ENCODE peak calls at places on chromosome 22, in five cellular contexts. B is GM12892, E is SK-N-SH, L is K562, V is HepG2. H is an unnamed sample.

GRCh38 chr22:32255726-32256125 is 579 bp upstream of the SLC5A4 start:
- DNase-seq in B (no peak), V (no peak), L (no peak), E (no peak), H (no peak)

GRCh38 chr22:44975444-44976262 is 34.2 kb downstream of the PHF21B start:
- DNase-seq in B (peak), E (peak), L (peak), V (peak), H (peak)

GRCh38 chr22:37228106-37229011 is 15.7 kb downstream of the RAC2 start:
- DNase-seq in V (no peak), E (no peak), B (no peak), L (no peak), H (no peak)

GRCh38 chr22:42938976-42939375 is 76.0 kb downstream of the PACSIN2 start:
- DNase-seq in B (no peak), E (no peak), V (no peak), L (no peak), H (no peak)

GRCh38 chr22:42907404-42908081 is 50.5 kb upstream of the ARFGAP3 start:
- DNase-seq in V (no peak), L (no peak), E (no peak), B (no peak), H (no peak)

GRCh38 chr22:20867179-20868099 is 8.6 kb downstream of the SNAP29 start:
- DNase-seq in B (no peak), L (peak), V (peak), E (peak), H (no peak)

GRCh38 chr22:25232301-25232700 is 12.9 kb downstream of the CRYBB2 start:
- DNase-seq in B (no peak), V (no peak), L (no peak), E (no peak), H (no peak)

GRCh38 chr22:42831712-42832111 is 25.4 kb downstream of the ARFGAP3 start:
- DNase-seq in B (no peak), E (no peak), L (no peak), V (no peak), H (no peak)

GRCh38 chr22:25702571-25703167 is 39.3 kb upstream of the MYO18B start:
- DNase-seq in V (no peak), B (no peak), L (no peak), E (no peak), H (no peak)

GRCh38 chr22:46359362-46359761 is 23.8 kb downstream of the TRMU start:
- DNase-seq in L (no peak), B (no peak), E (no peak), V (no peak), H (no peak)

GRCh38 chr22:33576205-33576604 is 344.1 kb downstream of the LARGE1 start:
- DNase-seq in V (no peak), L (no peak), B (no peak), E (no peak), H (no peak)

GRCh38 chr22:47116426-47117341 is 354.2 kb downstream of the TBC1D22A start:
- DNase-seq in B (no peak), V (no peak), E (no peak), L (no peak), H (no peak)

GRCh38 chr22:24894220-24894975 is 52.1 kb downstream of the LHFPL7 start:
- DNase-seq in V (peak), E (peak), B (no peak), L (peak), H (no peak)

GRCh38 chr22:28630185-28630580 is 49.5 kb downstream of the TTC28 start:
- DNase-seq in L (no peak), E (no peak), V (no peak), B (no peak), H (no peak)

GRCh38 chr22:19046287-19046686 is 75.9 kb downstream of the DGCR2 start:
- DNase-seq in E (no peak), B (no peak), L (no peak), V (no peak), H (no peak)

GRCh38 chr22:26548984-26549383 is 36.7 kb upstream of the TFIP11 start:
- DNase-seq in E (no peak), V (no peak), B (no peak), L (no peak), H (no peak)

GRCh38 chr22:36010090-36010489 is 18.5 kb downstream of the RBFOX2 start:
- DNase-seq in V (no peak), L (peak), E (no peak), B (no peak), H (no peak)

GRCh38 chr22:20479612-20480196 is 15.9 kb downstream of the KLHL22 start:
- DNase-seq in E (no peak), L (no peak), B (no peak), V (no peak), H (no peak)

GRCh38 chr22:46110215-46110614 is 40.1 kb upstream of the PPARA start:
- DNase-seq in B (no peak), E (no peak), L (peak), V (no peak), H (no peak)

GRCh38 chr22:45340323-45340722 is 30.6 kb downstream of the FAM118A start:
- DNase-seq in E (no peak), B (no peak), L (no peak), V (no peak), H (no peak)

GRCh38 chr22:32127904-32128303 is 31.2 kb downstream of the C22orf42 start:
- DNase-seq in E (no peak), B (no peak), V (no peak), L (peak), H (no peak)

GRCh38 chr22:42528591-42529307 is 9.2 kb upstream of the RRP7A start:
- DNase-seq in E (peak), L (no peak), V (no peak), B (no peak), H (no peak)

GRCh38 chr22:47564651-47565050 is 802.2 kb downstream of the TBC1D22A start:
- DNase-seq in L (no peak), E (peak), B (no peak), V (no peak), H (no peak)

GRCh38 chr22:36884314-36885158 is 23.7 kb downstream of the NCF4 start:
- DNase-seq in B (no peak), V (no peak), L (no peak), E (no peak), H (no peak)

GRCh38 chr22:18050065-18050464 is 25.7 kb upstream of the MICAL3 start:
- DNase-seq in E (no peak), V (no peak), B (no peak), L (no peak), H (no peak)

GRCh38 chr22:36331912-36332622 is 55.7 kb downstream of the MYH9 start:
- DNase-seq in L (no peak), B (peak), E (peak), V (no peak), H (no peak)

GRCh38 chr22:44171486-44172076 is 9.1 kb upstream of the PARVG start:
- DNase-seq in E (no peak), V (no peak), B (no peak), L (no peak), H (no peak)

GRCh38 chr22:37062366-37062655 is 10.8 kb downstream of the KCTD17 start:
- DNase-seq in E (no peak), L (no peak), V (no peak), B (no peak), H (no peak)

GRCh38 chr22:19178659-19179471 is at the start of gene SLC25A1:
- DNase-seq in V (peak), B (peak), E (peak), L (peak), H (peak)

GRCh38 chr22:43516996-43517635 is 105.3 kb downstream of the MPPED1 start:
- DNase-seq in E (no peak), B (no peak), L (no peak), V (no peak), H (no peak)

GRCh38 chr22:23094695-23095466 is 24.6 kb downstream of the GNAZ start:
- DNase-seq in E (peak), V (no peak), L (no peak), B (no peak), H (no peak)

GRCh38 chr22:26711205-26711958 is 54.0 kb downstream of the MIAT start:
- DNase-seq in V (no peak), E (no peak), B (peak), L (no peak), H (peak)

GRCh38 chr22:46894081-46894671 is 131.7 kb downstream of the TBC1D22A start:
- DNase-seq in L (no peak), B (no peak), E (peak), V (no peak), H (no peak)

GRCh38 chr22:46748948-46749681 is 11.1 kb upstream of the CERK start:
- DNase-seq in V (no peak), E (no peak), B (no peak), L (no peak), H (no peak)

GRCh38 chr22:36424901-36425579 is 37.3 kb upstream of the MYH9 start:
- DNase-seq in E (no peak), B (no peak), V (no peak), L (no peak), H (no peak)

GRCh38 chr22:20587206-20587958 is 80.0 kb downstream of the MED15 start:
- DNase-seq in B (no peak), L (no peak), V (no peak), E (no peak), H (no peak)

GRCh38 chr22:48186121-48186790 is 1423.8 kb downstream of the TBC1D22A start:
- DNase-seq in L (no peak), B (no peak), V (no peak), E (no peak), H (no peak)

GRCh38 chr22:19271273-19271855 is 20.2 kb downstream of the CLTCL1 start:
- DNase-seq in B (no peak), E (no peak), V (no peak), L (no peak), H (no peak)

GRCh38 chr22:29702931-29703594 is 16.7 kb upstream of the CABP7 start:
- DNase-seq in E (peak), B (no peak), V (no peak), L (no peak), H (no peak)
- TF ChIP-seq TAF1 in E (no peak), B (no peak), V (no peak), L (no peak), H (no peak)

GRCh38 chr22:40310771-40311120 is 35.6 kb upstream of the ADSL start:
- DNase-seq in E (no peak), B (no peak), L (no peak), V (no peak), H (no peak)
- TF ChIP-seq TAF1 in E (no peak), B (no peak), L (no peak), V (no peak), H (no peak)

GRCh38 chr22:30196867-30197336 is 49.7 kb downstream of the LIF start:
- DNase-seq in V (no peak), L (no peak), E (no peak), B (no peak), H (no peak)
- TF ChIP-seq TAF1 in V (no peak), L (no peak), E (no peak), B (no peak), H (no peak)

GRCh38 chr22:40179535-40179934 is 1.8 kb downstream of the TNRC6B start:
- DNase-seq in L (no peak), E (no peak), B (no peak), V (no peak), H (no peak)

GRCh38 chr22:40181323-40181722 is 3.6 kb downstream of the TNRC6B start:
- DNase-seq in V (no peak), B (no peak), E (no peak), L (no peak), H (no peak)

GRCh38 chr22:40180403-40180802 is 2.7 kb downstream of the TNRC6B start:
- DNase-seq in B (no peak), L (no peak), E (no peak), V (no peak), H (no peak)

GRCh38 chr22:40183029-40183581 is 5.4 kb downstream of the TNRC6B start:
- DNase-seq in V (peak), L (peak), E (no peak), B (no peak), H (no peak)

DNA sequence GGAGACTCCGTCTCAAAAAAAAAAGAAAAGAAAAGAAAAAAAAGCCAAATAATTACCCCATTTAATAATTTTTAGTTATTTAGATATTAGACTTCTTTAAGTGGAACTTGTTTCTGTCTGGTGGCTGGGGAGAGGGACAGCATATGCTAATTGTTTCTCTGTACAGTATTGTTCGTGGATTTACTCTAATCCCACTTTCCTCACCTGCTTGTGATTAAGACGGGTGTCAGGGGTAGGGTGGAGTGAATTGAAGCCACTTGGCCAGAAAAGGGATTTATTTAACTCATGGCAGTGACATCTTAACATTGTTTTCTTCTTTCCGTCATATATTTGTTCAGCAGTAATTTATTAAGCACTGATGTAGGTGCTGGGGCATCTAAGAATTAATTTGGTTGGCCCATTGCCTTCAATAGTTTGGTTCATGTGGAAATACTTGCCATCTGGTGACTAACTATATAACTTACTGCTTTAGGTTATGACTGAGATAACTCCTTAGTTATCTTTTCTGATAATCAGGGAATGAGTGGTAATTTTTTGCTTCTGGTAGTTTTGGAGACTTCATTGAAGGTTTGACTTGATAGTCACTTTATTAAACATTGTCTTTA is 4.6 kb downstream of the TNRC6B start:
- DNase-seq in B (no peak), V (no peak), L (no peak), E (no peak), H (no peak)
- TF ChIP-seq TAF1 in B (no peak), V (no peak), L (no peak), E (no peak), H (no peak)

GRCh38 chr22:50217543-50218152 is 16.8 kb downstream of the SELENOO start:
- DNase-seq in B (no peak), V (no peak), L (no peak), E (no peak), H (no peak)
- TF ChIP-seq TAF1 in B (no peak), V (no peak), L (no peak), E (no peak), H (no peak)

GRCh38 chr22:39220897-39221850 is 23.6 kb downstream of the PDGFB start:
- DNase-seq in B (peak), E (no peak), L (no peak), V (no peak), H (no peak)
- TF ChIP-seq TAF1 in B (no peak), E (no peak), L (no peak), V (no peak), H (no peak)